ENCODE peak calls at places on chromosomes 6 and 20, in seven cellular contexts. I, M, J, G, E, O and V are unnamed samples.

GRCh38 chr20:57405236-57406016 is 14.2 kb downstream of the RBM38 start:
- DNase-seq in G (no peak), O (no peak), M (no peak), E (no peak), J (no peak), I (no peak), V (no peak)

GRCh38 chr6:166910601-166911000 is 45.7 kb downstream of the RNASET2 start:
- DNase-seq in O (no peak), M (no peak), G (peak), I (no peak), E (no peak), J (peak), V (no peak)

GRCh38 chr6:44464527-44465310 is 77.2 kb downstream of the CDC5L start:
- DNase-seq in O (no peak), M (no peak), G (peak), E (peak), I (no peak), J (no peak), V (no peak)

GRCh38 chr6:30615219-30615957 is 1.7 kb downstream of the PPP1R10 start:
- DNase-seq in J (peak), O (peak), G (peak), I (no peak), M (no peak), E (peak), V (peak)

GRCh38 chr6:10589429-10589727 is 68.2 kb downstream of the GCNT2 start:
- DNase-seq in J (no peak), O (no peak), M (no peak), E (no peak), I (no peak), G (no peak), V (no peak)

GRCh38 chr6:17165383-17165782 is 63.5 kb downstream of the STMND1 start:
- DNase-seq in O (no peak), I (peak), J (peak), M (no peak), G (peak), E (no peak), V (no peak)

GRCh38 chr6:82866446-82866845 is 199.2 kb downstream of the UBE3D start:
- DNase-seq in E (no peak), O (no peak), M (no peak), J (no peak), G (no peak), I (no peak), V (no peak)

GRCh38 chr20:17859002-17859615 is 109.5 kb downstream of the SNX5 start:
- DNase-seq in J (no peak), I (no peak), E (no peak), G (no peak), O (no peak), M (no peak), V (no peak)

GRCh38 chr20:53773792-53774371 is 180.2 kb upstream of the ZNF217 start:
- DNase-seq in J (peak), I (peak), G (peak), E (no peak), O (peak), M (peak), V (no peak)

GRCh38 chr20:53381568-53382262 is 211.9 kb downstream of the ZNF217 start:
- DNase-seq in E (peak), I (no peak), O (no peak), J (peak), G (no peak), M (no peak), V (no peak)

GRCh38 chr6:36980876-36981619 is 4.9 kb downstream of the MTCH1 start:
- DNase-seq in E (peak), J (no peak), M (no peak), O (no peak), G (no peak), I (no peak), V (no peak)

GRCh38 chr20:12564982-12565381 is 443.8 kb upstream of the SPTLC3 start:
- DNase-seq in G (no peak), J (no peak), E (no peak), I (no peak), M (no peak), O (no peak), V (no peak)

GRCh38 chr6:32156891-32157290 is 3.0 kb downstream of the PPT2 start:
- DNase-seq in E (no peak), I (no peak), O (no peak), J (no peak), G (no peak), M (no peak), V (no peak)

GRCh38 chr6:91447086-91447485 is 860.2 kb upstream of the MAP3K7 start:
- DNase-seq in G (no peak), I (no peak), M (no peak), O (no peak), J (no peak), E (no peak), V (no peak)

GRCh38 chr6:138800377-138801150 is 4.7 kb downstream of the ECT2L start:
- DNase-seq in J (no peak), O (no peak), M (no peak), E (peak), G (no peak), I (no peak), V (no peak)

GRCh38 chr6:2733736-2734480 is 16.8 kb downstream of the MYLK4 start:
- DNase-seq in J (no peak), G (no peak), O (no peak), E (peak), M (no peak), I (no peak), V (no peak)

GRCh38 chr20:20064303-20064702 is 12.0 kb downstream of the CFAP61 start:
- DNase-seq in I (no peak), O (no peak), G (no peak), E (no peak), J (no peak), M (no peak), V (no peak)

GRCh38 chr20:17699931-17700351 is at the start of gene BANF2:
- DNase-seq in E (no peak), J (no peak), M (no peak), I (no peak), O (no peak), G (no peak), V (no peak)

GRCh38 chr20:14561733-14562132 is 224.3 kb upstream of the FLRT3 start:
- DNase-seq in M (no peak), O (no peak), J (no peak), E (no peak), I (no peak), G (peak), V (no peak)

GRCh38 chr6:74967821-74968220 is 238.0 kb downstream of the COL12A1 start:
- DNase-seq in J (no peak), I (no peak), M (no peak), G (no peak), E (peak), O (no peak), V (no peak)

GRCh38 chr6:90406142-90406794 is 109.6 kb upstream of the BACH2 start:
- DNase-seq in M (peak), I (peak), O (peak), J (peak), E (no peak), G (peak), V (no peak)

GRCh38 chr20:37417146-37417856 is 71.4 kb downstream of the SRC start:
- DNase-seq in G (no peak), J (no peak), I (peak), O (no peak), E (no peak), M (no peak), V (no peak)

GRCh38 chr20:6388666-6389197 is 265.9 kb upstream of the FERMT1 start:
- DNase-seq in G (no peak), E (no peak), J (no peak), O (no peak), M (no peak), I (no peak), V (no peak)

GRCh38 chr6:26250806-26251075 is 114.3 kb upstream of the BTN3A2 start:
- DNase-seq in O (no peak), I (no peak), M (no peak), J (no peak), E (no peak), G (peak), V (no peak)

GRCh38 chr6:91352878-91353277 is 766.0 kb upstream of the MAP3K7 start:
- DNase-seq in I (no peak), O (no peak), G (no peak), M (no peak), E (no peak), J (no peak), V (no peak)

GRCh38 chr6:558089-558488 is 98.8 kb downstream of the HUS1B start:
- DNase-seq in G (no peak), M (no peak), E (no peak), I (peak), O (no peak), J (no peak), V (no peak)

GRCh38 chr6:11221623-11222384 is 10.7 kb downstream of the NEDD9 start:
- DNase-seq in G (no peak), J (no peak), I (no peak), M (no peak), E (no peak), O (no peak), V (no peak)

GRCh38 chr20:35314460-35315198 is 22.4 kb upstream of the FAM83C start:
- DNase-seq in G (no peak), O (no peak), J (no peak), M (no peak), E (no peak), I (no peak), V (no peak)

GRCh38 chr6:1215884-1216487 is 95.9 kb upstream of the FOXQ1 start:
- DNase-seq in M (no peak), G (no peak), I (no peak), E (no peak), J (no peak), O (no peak), V (no peak)

GRCh38 chr6:170231496-170232185 is 59.2 kb downstream of the DLL1 start:
- DNase-seq in I (no peak), G (peak), M (no peak), E (no peak), J (peak), O (no peak), V (no peak)

GRCh38 chr6:57017069-57017468 is 29.4 kb upstream of the KIAA1586 start:
- DNase-seq in J (no peak), E (no peak), I (no peak), M (no peak), O (no peak), G (peak), V (no peak)

GRCh38 chr6:57019434-57019833 is 27.1 kb upstream of the KIAA1586 start:
- DNase-seq in G (no peak), I (no peak), E (no peak), O (no peak), M (no peak), J (no peak), V (no peak)

DNA sequence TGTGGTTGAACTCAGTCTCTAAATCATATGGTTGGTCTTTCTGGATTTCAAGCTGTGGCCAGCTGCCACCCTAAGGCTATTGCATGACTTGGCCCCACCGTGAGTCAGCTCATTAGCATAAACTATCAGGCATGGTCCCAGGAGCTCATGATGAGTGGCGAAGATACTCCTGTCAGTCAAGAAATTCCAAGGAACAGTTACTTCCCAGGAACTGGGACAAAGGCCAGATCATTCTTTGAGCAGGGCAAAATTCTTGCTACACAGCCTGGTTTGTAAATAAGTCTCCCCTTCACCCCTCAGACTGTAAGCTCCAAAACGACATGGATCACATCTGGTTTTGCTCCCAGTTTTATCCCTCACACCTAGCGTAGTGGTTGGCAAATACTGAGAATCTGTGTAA is 33.0 kb upstream of the KIAA1586 start:
- DNase-seq in J (peak), I (peak), O (no peak), M (peak), G (peak), E (no peak), V (no peak)
- H3K4me2 ChIP-seq in J (no peak), I (peak), O (no peak), M (peak), G (peak), E (no peak), V (no peak)

GRCh38 chr6:108737594-108738546 is 110.4 kb upstream of the ARMC2 start:
- DNase-seq in J (peak), O (peak), G (peak), M (peak), E (no peak), I (peak), V (no peak)
- H2AFZ ChIP-seq in J (no peak), O (peak), G (peak), M (no peak), E (peak), I (peak), V (no peak)

GRCh38 chr6:115969207-115969929 is 91.3 kb downstream of the FRK start:
- DNase-seq in M (no peak), O (no peak), E (peak), J (no peak), I (no peak), G (no peak), V (no peak)
- H3K4me2 ChIP-seq in M (no peak), O (no peak), E (peak), J (peak), I (peak), G (no peak), V (no peak)

DNA sequence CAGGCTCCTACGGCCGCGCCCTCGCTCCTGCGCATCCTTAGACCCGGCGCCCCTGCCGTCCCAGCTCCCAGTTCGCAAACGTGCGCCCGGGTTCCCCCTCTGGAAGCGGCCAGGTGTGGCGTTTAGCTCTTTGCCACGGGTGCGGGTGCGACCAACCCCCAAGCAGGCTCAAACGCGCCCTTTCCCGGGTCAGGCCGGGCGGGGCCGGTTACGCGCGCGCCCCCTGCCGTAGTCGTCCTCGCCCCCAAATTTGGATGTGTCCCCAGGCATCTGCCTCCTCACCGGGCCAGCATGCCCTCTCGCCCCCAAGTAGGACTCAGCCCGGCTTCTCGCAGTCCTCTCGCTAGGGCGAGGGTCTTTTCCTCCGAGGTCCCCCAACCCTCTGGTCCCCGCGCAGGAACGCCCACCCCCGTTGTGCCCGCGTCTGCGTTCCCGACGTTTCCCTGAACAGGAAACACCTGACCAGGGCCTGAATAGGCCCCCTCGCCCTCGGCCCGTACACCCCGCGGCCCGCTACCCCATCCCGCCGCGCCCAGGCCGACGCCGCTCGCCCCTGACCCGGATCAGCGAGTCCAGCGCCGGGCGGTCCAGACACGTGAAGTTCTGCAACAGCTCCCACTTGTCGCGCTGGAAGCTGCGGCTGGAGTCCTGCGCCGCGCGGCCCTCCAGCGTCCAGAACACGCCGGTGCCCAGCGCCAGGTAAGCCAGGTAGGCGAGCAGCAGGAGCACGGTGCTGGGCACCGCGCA is 520 bp downstream of the KCNK17 start:
- DNase-seq in J (no peak), O (no peak), M (no peak), G (no peak), E (peak), I (no peak), V (no peak)
- H2AFZ ChIP-seq in J (no peak), O (no peak), M (no peak), G (no peak), E (peak), I (no peak), V (no peak)

GRCh38 chr6:106525111-106525884 is 104.0 kb downstream of the RTN4IP1 start:
- DNase-seq in J (peak), I (no peak), M (no peak), G (no peak), O (no peak), E (no peak), V (no peak)
- H3K4me2 ChIP-seq in J (peak), I (peak), M (peak), G (no peak), O (peak), E (no peak), V (peak)

DNA sequence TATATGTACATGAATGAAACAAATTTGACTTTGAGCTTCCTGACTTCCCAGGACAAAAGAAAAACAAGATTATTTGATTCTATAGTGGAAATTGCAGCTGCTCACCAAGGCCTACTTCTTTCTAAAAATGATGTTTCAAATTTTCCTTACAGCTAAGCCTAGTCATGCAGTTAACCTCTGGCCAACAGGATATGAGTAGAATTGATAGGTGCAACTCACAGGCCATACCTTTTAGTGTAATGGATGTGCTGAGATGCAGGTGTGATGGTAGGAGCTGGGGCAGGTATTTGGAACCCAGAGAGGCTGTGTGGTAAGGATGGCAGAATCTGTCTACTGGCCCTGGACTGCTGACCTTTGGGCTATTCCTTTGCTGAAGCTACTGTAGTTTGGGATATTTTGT is 230.9 kb upstream of the PREP start:
- DNase-seq in O (no peak), G (no peak), J (no peak), E (no peak), M (no peak), I (no peak), V (no peak)
- H2AFZ ChIP-seq in O (no peak), G (no peak), J (no peak), E (no peak), M (no peak), I (no peak), V (no peak)

GRCh38 chr20:33861458-33861857 is 50.3 kb downstream of the CHMP4B start:
- DNase-seq in M (no peak), E (no peak), G (no peak), J (no peak), O (no peak), I (no peak), V (no peak)

GRCh38 chr20:33857722-33858563 is 46.8 kb downstream of the CHMP4B start:
- DNase-seq in M (no peak), E (no peak), G (no peak), O (no peak), J (no peak), I (no peak), V (no peak)

GRCh38 chr20:33859751-33860150 is 48.6 kb downstream of the CHMP4B start:
- DNase-seq in O (no peak), G (no peak), J (no peak), E (no peak), M (no peak), I (peak), V (no peak)

GRCh38 chr20:33858666-33859065 is 47.5 kb downstream of the CHMP4B start:
- DNase-seq in I (no peak), G (no peak), M (no peak), J (no peak), O (no peak), E (no peak), V (no peak)

DNA sequence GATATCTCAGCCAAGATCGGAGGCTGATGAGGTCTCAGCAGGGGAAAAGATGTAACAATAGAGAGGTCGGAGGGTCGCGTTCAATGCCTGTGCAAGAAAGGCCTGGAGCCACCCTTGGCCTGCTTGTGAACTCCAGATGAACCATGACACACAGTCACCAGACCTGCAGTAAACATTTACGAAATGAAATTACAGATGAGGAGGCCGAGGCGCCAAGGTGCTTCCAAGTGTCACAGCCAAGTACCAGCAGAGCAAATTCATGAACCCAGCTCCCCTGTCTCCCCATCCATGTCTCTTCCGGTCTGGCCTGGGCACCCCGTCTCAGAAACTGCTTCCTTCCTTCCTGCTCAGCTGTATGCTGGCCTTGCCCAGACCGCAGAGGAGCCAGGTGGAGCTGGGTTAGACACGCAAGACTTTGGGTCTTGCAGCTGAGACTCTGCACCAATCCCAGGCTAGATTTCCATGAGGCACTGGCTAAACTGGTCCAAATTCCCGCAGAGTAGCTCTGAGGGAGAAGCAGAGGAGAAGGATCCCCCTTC is 48.1 kb downstream of the CHMP4B start:
- DNase-seq in G (no peak), E (no peak), I (no peak), J (no peak), O (no peak), M (no peak), V (peak)
- H3K4me2 ChIP-seq in G (no peak), E (no peak), I (no peak), J (no peak), O (peak), M (no peak), V (no peak)

GRCh38 chr6:155443168-155443567 is 12.5 kb downstream of the NOX3 start:
- DNase-seq in M (no peak), E (no peak), G (no peak), O (no peak), J (no peak), I (no peak), V (no peak)
- H2AFZ ChIP-seq in M (no peak), E (peak), G (peak), O (no peak), J (no peak), I (peak), V (no peak)

GRCh38 chr6:7851780-7852179 is 58.8 kb downstream of the TXNDC5 start:
- DNase-seq in E (no peak), I (no peak), O (no peak), M (no peak), J (no peak), G (no peak), V (no peak)

GRCh38 chr6:7846971-7847818 is 63.4 kb downstream of the TXNDC5 start:
- DNase-seq in M (no peak), G (peak), J (peak), O (no peak), E (peak), I (peak), V (no peak)

DNA sequence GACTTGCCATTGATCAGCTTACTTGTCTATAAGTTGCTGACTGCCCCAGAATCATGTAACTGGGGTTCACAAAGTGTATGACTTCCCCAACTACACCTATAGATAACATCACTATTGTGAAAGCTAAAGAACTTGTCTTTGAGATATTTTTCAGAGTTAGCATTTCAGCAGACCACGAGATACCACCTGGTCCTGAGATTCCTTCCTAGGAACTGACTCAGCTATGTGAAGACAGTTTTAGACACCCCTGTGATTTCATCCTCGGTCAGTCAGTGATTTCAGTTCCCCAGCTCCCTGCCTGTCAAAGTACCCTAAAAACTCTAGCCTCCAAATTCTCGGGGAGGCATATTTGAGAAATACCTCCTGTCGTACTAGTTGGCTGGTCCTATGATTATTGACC is 62.4 kb downstream of the TXNDC5 start:
- DNase-seq in G (peak), E (no peak), J (peak), M (no peak), I (no peak), O (no peak), V (no peak)
- H3K4me2 ChIP-seq in G (no peak), E (no peak), J (no peak), M (no peak), I (no peak), O (no peak), V (no peak)